ENCODE peak calls at places on chromosomes 2 and 18, in seven cellular contexts. One of them, this sample, is unnamed.
A peak's percentile ranks its signal among the peaks of the same experiment; 100 is the strongest.

GRCh38 chr18:74905245-74905644 is 303.7 kb downstream of the PTGR3 start:
- DNase-seq in cardiac muscle cell: no peak
- DNase-seq in fibroblast of villous mesenchyme: no peak
- DNase-seq in right atrium auricular region: no peak
- DNase-seq in spleen: no peak
- DNase-seq in bronchial epithelial cell: no peak
- DNase-seq in CD8-positive, alpha-beta T cell: no peak
- DNase-seq in this sample: no peak

GRCh38 chr2:12282780-12283695 is 433.7 kb upstream of the TRIB2 start:
- DNase-seq in cardiac muscle cell: no peak
- DNase-seq in fibroblast of villous mesenchyme: no peak
- DNase-seq in right atrium auricular region: no peak
- DNase-seq in spleen: no peak
- DNase-seq in bronchial epithelial cell: no peak
- DNase-seq in CD8-positive, alpha-beta T cell: no peak
- DNase-seq in this sample: no peak

GRCh38 chr2:37343537-37344434 is 644 bp upstream of the QPCT start:
- DNase-seq in cardiac muscle cell: no peak
- DNase-seq in fibroblast of villous mesenchyme: peak; percentile 45
- DNase-seq in right atrium auricular region: no peak
- DNase-seq in spleen: no peak
- DNase-seq in bronchial epithelial cell: peak; percentile 50
- DNase-seq in CD8-positive, alpha-beta T cell: no peak
- DNase-seq in this sample: peak; percentile 71

GRCh38 chr2:1742300-1742679 is 2.0 kb downstream of the PXDN start:
- DNase-seq in cardiac muscle cell: no peak
- DNase-seq in fibroblast of villous mesenchyme: no peak
- DNase-seq in right atrium auricular region: no peak
- DNase-seq in spleen: no peak
- DNase-seq in bronchial epithelial cell: no peak
- DNase-seq in CD8-positive, alpha-beta T cell: no peak
- DNase-seq in this sample: peak; percentile 42

GRCh38 chr2:58428286-58428552 is 187.1 kb upstream of the FANCL start:
- DNase-seq in cardiac muscle cell: no peak
- DNase-seq in fibroblast of villous mesenchyme: no peak
- DNase-seq in right atrium auricular region: no peak
- DNase-seq in spleen: no peak
- DNase-seq in bronchial epithelial cell: no peak
- DNase-seq in CD8-positive, alpha-beta T cell: no peak
- DNase-seq in this sample: peak; percentile 3

GRCh38 chr2:29245742-29246387 is 130.7 kb downstream of the CLIP4 start:
- DNase-seq in cardiac muscle cell: no peak
- DNase-seq in fibroblast of villous mesenchyme: no peak
- DNase-seq in right atrium auricular region: no peak
- DNase-seq in spleen: no peak
- DNase-seq in bronchial epithelial cell: no peak
- DNase-seq in CD8-positive, alpha-beta T cell: no peak
- DNase-seq in this sample: no peak

GRCh38 chr18:57527479-57528237 is 58.8 kb downstream of the FECH start:
- DNase-seq in cardiac muscle cell: no peak
- DNase-seq in fibroblast of villous mesenchyme: no peak
- DNase-seq in right atrium auricular region: no peak
- DNase-seq in spleen: no peak
- DNase-seq in bronchial epithelial cell: no peak
- DNase-seq in CD8-positive, alpha-beta T cell: no peak
- DNase-seq in this sample: no peak

GRCh38 chr18:44682181-44682870 is 1.6 kb downstream of the SETBP1 start:
- DNase-seq in cardiac muscle cell: peak; percentile 38
- DNase-seq in fibroblast of villous mesenchyme: no peak
- DNase-seq in right atrium auricular region: no peak
- DNase-seq in spleen: no peak
- DNase-seq in bronchial epithelial cell: peak; percentile 49
- DNase-seq in CD8-positive, alpha-beta T cell: no peak
- DNase-seq in this sample: no peak

GRCh38 chr2:148989882-148990493 is 48.5 kb upstream of the LYPD6B start:
- DNase-seq in cardiac muscle cell: peak; percentile 80
- DNase-seq in fibroblast of villous mesenchyme: peak; percentile 87
- DNase-seq in right atrium auricular region: no peak
- DNase-seq in spleen: no peak
- DNase-seq in bronchial epithelial cell: peak; percentile 73
- DNase-seq in CD8-positive, alpha-beta T cell: peak; percentile 43
- DNase-seq in this sample: peak; percentile 91

GRCh38 chr18:907880-908512 is 3.3 kb downstream of the ADCYAP1 start:
- DNase-seq in cardiac muscle cell: no peak
- DNase-seq in fibroblast of villous mesenchyme: no peak
- DNase-seq in right atrium auricular region: no peak
- DNase-seq in spleen: no peak
- DNase-seq in bronchial epithelial cell: no peak
- DNase-seq in CD8-positive, alpha-beta T cell: no peak
- DNase-seq in this sample: no peak

GRCh38 chr2:174336403-174337336 is 1.9 kb downstream of the SP9 start:
- DNase-seq in cardiac muscle cell: peak; percentile 79
- DNase-seq in fibroblast of villous mesenchyme: no peak
- DNase-seq in right atrium auricular region: no peak
- DNase-seq in spleen: peak; percentile 91
- DNase-seq in bronchial epithelial cell: no peak
- DNase-seq in CD8-positive, alpha-beta T cell: no peak
- DNase-seq in this sample: no peak

GRCh38 chr2:202034249-202035088 is 814 bp downstream of the FZD7 start:
- DNase-seq in cardiac muscle cell: peak; percentile 69
- DNase-seq in fibroblast of villous mesenchyme: peak; percentile 45
- DNase-seq in right atrium auricular region: no peak
- DNase-seq in spleen: peak; percentile 84
- DNase-seq in bronchial epithelial cell: peak; percentile 15
- DNase-seq in CD8-positive, alpha-beta T cell: no peak
- DNase-seq in this sample: peak; percentile 28

GRCh38 chr2:37679072-37679695 is 7.7 kb upstream of the CDC42EP3 start:
- DNase-seq in cardiac muscle cell: no peak
- DNase-seq in fibroblast of villous mesenchyme: peak; percentile 49
- DNase-seq in right atrium auricular region: no peak
- DNase-seq in spleen: no peak
- DNase-seq in bronchial epithelial cell: no peak
- DNase-seq in CD8-positive, alpha-beta T cell: no peak
- DNase-seq in this sample: no peak

GRCh38 chr2:153519260-153519875 is 40.8 kb upstream of the RPRM start:
- DNase-seq in cardiac muscle cell: peak; percentile 69
- DNase-seq in fibroblast of villous mesenchyme: peak; percentile 50
- DNase-seq in right atrium auricular region: no peak
- DNase-seq in spleen: no peak
- DNase-seq in bronchial epithelial cell: peak; percentile 46
- DNase-seq in CD8-positive, alpha-beta T cell: peak; percentile 50
- DNase-seq in this sample: peak; percentile 70

GRCh38 chr18:47968006-47968676 is 37.7 kb upstream of the SMAD2 start:
- DNase-seq in cardiac muscle cell: peak; percentile 59
- DNase-seq in fibroblast of villous mesenchyme: no peak
- DNase-seq in right atrium auricular region: no peak
- DNase-seq in spleen: no peak
- DNase-seq in bronchial epithelial cell: no peak
- DNase-seq in CD8-positive, alpha-beta T cell: no peak
- DNase-seq in this sample: peak; percentile 57

GRCh38 chr2:112718862-112719370 is 1.9 kb upstream of the NT5DC4 start:
- DNase-seq in cardiac muscle cell: no peak
- DNase-seq in fibroblast of villous mesenchyme: no peak
- DNase-seq in right atrium auricular region: no peak
- DNase-seq in spleen: no peak
- DNase-seq in bronchial epithelial cell: no peak
- DNase-seq in CD8-positive, alpha-beta T cell: no peak
- DNase-seq in this sample: no peak

GRCh38 chr2:184769038-184769437 is 170.7 kb downstream of the ZNF804A start:
- DNase-seq in cardiac muscle cell: peak; percentile 21
- DNase-seq in fibroblast of villous mesenchyme: peak; percentile 14
- DNase-seq in right atrium auricular region: no peak
- DNase-seq in spleen: no peak
- DNase-seq in bronchial epithelial cell: peak; percentile 37
- DNase-seq in CD8-positive, alpha-beta T cell: no peak
- DNase-seq in this sample: peak; percentile 77

GRCh38 chr2:1054399-1054798 is 103.8 kb downstream of the SNTG2 start:
- DNase-seq in cardiac muscle cell: no peak
- DNase-seq in fibroblast of villous mesenchyme: no peak
- DNase-seq in right atrium auricular region: no peak
- DNase-seq in spleen: no peak
- DNase-seq in bronchial epithelial cell: no peak
- DNase-seq in CD8-positive, alpha-beta T cell: no peak
- DNase-seq in this sample: no peak

GRCh38 chr2:166375205-166375735 is 474 bp downstream of the SCN9A start:
- DNase-seq in cardiac muscle cell: no peak
- DNase-seq in fibroblast of villous mesenchyme: peak; percentile 24
- DNase-seq in right atrium auricular region: no peak
- DNase-seq in spleen: no peak
- DNase-seq in bronchial epithelial cell: peak; percentile 11
- DNase-seq in CD8-positive, alpha-beta T cell: no peak
- DNase-seq in this sample: peak; percentile 18

GRCh38 chr2:64422466-64422865 is 31.5 kb upstream of the LGALSL start:
- DNase-seq in cardiac muscle cell: no peak
- DNase-seq in fibroblast of villous mesenchyme: no peak
- DNase-seq in right atrium auricular region: no peak
- DNase-seq in spleen: no peak
- DNase-seq in bronchial epithelial cell: no peak
- DNase-seq in CD8-positive, alpha-beta T cell: no peak
- DNase-seq in this sample: no peak
- TF ChIP-seq CTCF in cardiac muscle cell: no peak
- TF ChIP-seq CTCF in fibroblast of villous mesenchyme: no peak
- TF ChIP-seq CTCF in right atrium auricular region: no peak
- TF ChIP-seq CTCF in spleen: no peak
- TF ChIP-seq CTCF in bronchial epithelial cell: no peak
- TF ChIP-seq CTCF in CD8-positive, alpha-beta T cell: no peak
- TF ChIP-seq CTCF in this sample: no peak

DNA sequence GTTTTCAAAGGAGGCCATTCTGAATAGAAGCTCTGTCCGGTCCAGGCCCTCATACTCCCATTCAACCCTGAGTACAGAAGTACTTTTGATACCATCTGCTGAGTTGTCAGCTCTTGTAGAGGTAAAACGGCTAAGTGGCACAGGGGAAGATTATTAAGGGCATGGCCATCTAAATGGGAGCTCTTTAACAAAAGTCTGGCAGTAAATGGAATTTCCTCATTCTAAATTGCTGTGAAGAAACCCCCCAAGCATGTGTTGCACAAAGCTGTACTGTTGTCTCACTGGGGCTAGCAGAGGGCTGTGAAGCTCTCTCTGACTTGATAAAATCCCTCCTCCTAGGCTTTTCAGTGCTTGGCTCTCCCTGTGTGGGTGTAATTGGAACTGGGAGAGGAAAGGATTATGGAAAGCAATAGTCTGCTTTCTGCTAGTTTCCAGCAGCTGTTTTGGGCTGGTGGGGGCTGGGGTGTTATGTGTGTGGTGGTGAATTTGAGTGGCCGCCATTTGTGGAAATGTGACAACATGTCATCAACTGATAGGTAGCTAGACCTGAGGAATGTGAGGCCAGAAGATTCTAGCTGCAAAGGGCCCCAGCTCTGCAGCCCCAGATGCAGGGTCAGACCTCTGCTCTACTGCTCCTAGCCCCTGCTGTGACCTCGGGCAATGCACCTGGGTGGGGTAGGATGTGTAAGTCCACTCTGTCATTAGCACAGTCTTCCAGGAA is 65.1 kb downstream of the MAP4K4 start:
- DNase-seq in cardiac muscle cell: peak; percentile 51
- DNase-seq in fibroblast of villous mesenchyme: no peak
- DNase-seq in right atrium auricular region: no peak
- DNase-seq in spleen: no peak
- DNase-seq in bronchial epithelial cell: no peak
- DNase-seq in CD8-positive, alpha-beta T cell: no peak
- DNase-seq in this sample: no peak
- TF ChIP-seq CTCF in cardiac muscle cell: no peak
- TF ChIP-seq CTCF in fibroblast of villous mesenchyme: no peak
- TF ChIP-seq CTCF in right atrium auricular region: no peak
- TF ChIP-seq CTCF in spleen: no peak
- TF ChIP-seq CTCF in bronchial epithelial cell: no peak
- TF ChIP-seq CTCF in CD8-positive, alpha-beta T cell: no peak
- TF ChIP-seq CTCF in this sample: no peak

GRCh38 chr2:10555810-10556111 is 107.6 kb upstream of the ODC1 start:
- DNase-seq in cardiac muscle cell: no peak
- DNase-seq in fibroblast of villous mesenchyme: no peak
- DNase-seq in right atrium auricular region: no peak
- DNase-seq in spleen: no peak
- DNase-seq in bronchial epithelial cell: no peak
- DNase-seq in CD8-positive, alpha-beta T cell: no peak
- DNase-seq in this sample: no peak

GRCh38 chr2:10556271-10557140 is 108.4 kb upstream of the ODC1 start:
- DNase-seq in cardiac muscle cell: no peak
- DNase-seq in fibroblast of villous mesenchyme: no peak
- DNase-seq in right atrium auricular region: no peak
- DNase-seq in spleen: peak; percentile 51
- DNase-seq in bronchial epithelial cell: no peak
- DNase-seq in CD8-positive, alpha-beta T cell: no peak
- DNase-seq in this sample: no peak

GRCh38 chr2:10559101-10559500 is 111.0 kb upstream of the ODC1 start:
- DNase-seq in cardiac muscle cell: no peak
- DNase-seq in fibroblast of villous mesenchyme: no peak
- DNase-seq in right atrium auricular region: no peak
- DNase-seq in spleen: no peak
- DNase-seq in bronchial epithelial cell: no peak
- DNase-seq in CD8-positive, alpha-beta T cell: no peak
- DNase-seq in this sample: no peak

GRCh38 chr2:10558281-10559030 is 110.3 kb upstream of the ODC1 start:
- DNase-seq in cardiac muscle cell: no peak
- DNase-seq in fibroblast of villous mesenchyme: no peak
- DNase-seq in right atrium auricular region: no peak
- DNase-seq in spleen: no peak
- DNase-seq in bronchial epithelial cell: no peak
- DNase-seq in CD8-positive, alpha-beta T cell: no peak
- DNase-seq in this sample: no peak

DNA sequence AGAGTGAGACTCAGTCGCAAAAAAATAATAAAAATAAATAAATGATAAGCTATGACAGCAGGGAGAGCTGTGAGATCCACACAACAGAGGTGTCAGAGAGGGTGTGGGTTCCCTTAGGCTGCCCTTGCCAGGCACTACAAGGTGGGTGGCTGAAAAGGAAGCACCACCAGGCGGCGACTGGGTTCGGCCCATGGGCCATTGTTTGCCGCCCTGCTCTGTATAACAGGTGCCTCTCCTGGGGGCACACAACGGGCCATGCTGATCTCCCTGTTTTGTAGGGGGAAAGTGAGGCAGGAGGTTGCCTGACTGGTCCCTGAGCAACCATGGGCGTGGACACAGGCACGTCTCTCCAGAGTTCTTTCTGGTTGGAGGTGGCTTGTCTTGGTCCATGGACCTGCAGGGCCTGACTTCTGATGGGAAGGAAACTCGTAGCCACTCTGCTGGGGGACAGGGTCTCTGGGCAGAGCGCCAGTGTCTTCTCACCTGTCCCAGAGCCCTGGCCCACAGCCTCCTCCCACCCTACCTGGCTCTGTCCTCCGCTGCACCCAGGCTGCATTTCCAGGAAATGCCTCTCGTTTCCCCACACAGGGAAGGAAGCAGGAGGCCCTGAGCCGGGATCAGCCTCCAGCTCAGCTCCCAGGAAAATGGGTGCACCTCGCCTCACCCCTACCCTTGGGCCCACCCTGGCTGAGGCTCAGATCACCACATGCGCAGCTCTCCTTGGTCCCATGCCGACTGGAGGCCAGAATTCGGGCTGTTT is 109.6 kb upstream of the ODC1 start:
- DNase-seq in cardiac muscle cell: no peak
- DNase-seq in fibroblast of villous mesenchyme: no peak
- DNase-seq in right atrium auricular region: no peak
- DNase-seq in spleen: no peak
- DNase-seq in bronchial epithelial cell: no peak
- DNase-seq in CD8-positive, alpha-beta T cell: no peak
- DNase-seq in this sample: no peak
- TF ChIP-seq CTCF in cardiac muscle cell: no peak
- TF ChIP-seq CTCF in fibroblast of villous mesenchyme: no peak
- TF ChIP-seq CTCF in right atrium auricular region: no peak
- TF ChIP-seq CTCF in spleen: no peak
- TF ChIP-seq CTCF in bronchial epithelial cell: no peak
- TF ChIP-seq CTCF in CD8-positive, alpha-beta T cell: no peak
- TF ChIP-seq CTCF in this sample: no peak

GRCh38 chr2:196426122-196426521 is 213.4 kb upstream of the CCDC150 start:
- DNase-seq in cardiac muscle cell: no peak
- DNase-seq in fibroblast of villous mesenchyme: no peak
- DNase-seq in right atrium auricular region: no peak
- DNase-seq in spleen: no peak
- DNase-seq in bronchial epithelial cell: no peak
- DNase-seq in CD8-positive, alpha-beta T cell: no peak
- DNase-seq in this sample: no peak
- TF ChIP-seq CTCF in cardiac muscle cell: no peak
- TF ChIP-seq CTCF in fibroblast of villous mesenchyme: no peak
- TF ChIP-seq CTCF in right atrium auricular region: no peak
- TF ChIP-seq CTCF in spleen: no peak
- TF ChIP-seq CTCF in bronchial epithelial cell: no peak
- TF ChIP-seq CTCF in CD8-positive, alpha-beta T cell: no peak
- TF ChIP-seq CTCF in this sample: no peak

This sample was measured in fibroblast of pulmonary artery.